ENCODE peak calls at places on chromosome 15, in four cellular contexts. V is choroid plexus epithelial cell, Q is lower lobe of right lung, L is neural crest cell. I is an unnamed sample.

GRCh38 chr15:94582368-94582767 is 351.0 kb downstream of the MCTP2 start:
- DNase-seq in V (peak), Q (no peak), L (peak), I (no peak)

GRCh38 chr15:99441871-99442267 is 123.9 kb upstream of the MEF2A start:
- DNase-seq in L (no peak), Q (no peak), V (no peak), I (no peak)

GRCh38 chr15:78072080-78072892 is 5.2 kb downstream of the TBC1D2B start:
- DNase-seq in V (peak), Q (no peak), L (no peak), I (peak)

GRCh38 chr15:75063889-75064288 is 40.5 kb downstream of the PPCDC start:
- DNase-seq in V (no peak), L (no peak), Q (no peak), I (no peak)

GRCh38 chr15:68330911-68331310 is 53.4 kb downstream of the FEM1B start:
- DNase-seq in L (no peak), V (no peak), Q (no peak), I (peak)

GRCh38 chr15:91548588-91548987 is 304.9 kb upstream of the SLCO3A1 start:
- DNase-seq in V (no peak), L (no peak), Q (no peak), I (peak)

GRCh38 chr15:77702211-77702957 is 69.7 kb upstream of the LINGO1 start:
- DNase-seq in L (peak), V (peak), Q (no peak), I (peak)

GRCh38 chr15:71111950-71112349 is 3.3 kb upstream of the THSD4 start:
- DNase-seq in L (no peak), V (no peak), Q (no peak), I (no peak)

GRCh38 chr15:94584833-94585244 is 353.5 kb downstream of the MCTP2 start:
- DNase-seq in Q (no peak), L (no peak), V (peak), I (peak)

GRCh38 chr15:95663156-95663831 is 667.2 kb upstream of the NR2F2 start:
- DNase-seq in L (no peak), V (peak), Q (no peak), I (peak)

GRCh38 chr15:66036859-66037258 is 167.6 kb downstream of the RAB11A start:
- DNase-seq in Q (no peak), L (no peak), V (no peak), I (no peak)

GRCh38 chr15:60407406-60407805 is 9.6 kb upstream of the ANXA2 start:
- DNase-seq in L (no peak), V (peak), Q (no peak), I (peak)

GRCh38 chr15:67520276-67520975 is 505 bp upstream of the C15orf61 start:
- DNase-seq in L (no peak), Q (no peak), V (peak), I (peak)

GRCh38 chr15:57743424-57743823 is 36.9 kb downstream of the POLR2M start:
- DNase-seq in L (no peak), Q (no peak), V (peak), I (no peak)

GRCh38 chr15:72365844-72366243 is 10.0 kb downstream of the HEXA start:
- DNase-seq in V (no peak), L (no peak), Q (no peak), I (no peak)

GRCh38 chr15:43105077-43105769 is 615 bp downstream of the UBR1 start:
- DNase-seq in L (no peak), Q (no peak), V (no peak), I (no peak)

GRCh38 chr15:75904241-75904631 is 558 bp downstream of the FBXO22 start:
- DNase-seq in L (no peak), Q (peak), V (peak), I (peak)

GRCh38 chr15:96583671-96584070 is 253.2 kb downstream of the NR2F2 start:
- DNase-seq in V (no peak), L (no peak), Q (no peak), I (no peak)

GRCh38 chr15:95495033-95495541 is 835.4 kb upstream of the NR2F2 start:
- DNase-seq in V (no peak), Q (no peak), L (no peak), I (peak)

GRCh38 chr15:98954411-98954810 is 53.2 kb downstream of the PGPEP1L start:
- DNase-seq in Q (no peak), V (peak), L (no peak), I (peak)

GRCh38 chr15:52790166-52790708 is at the start of gene ONECUT1:
- DNase-seq in V (peak), Q (peak), L (peak), I (peak)

GRCh38 chr15:83605595-83605994 is 48.3 kb upstream of the ADAMTSL3 start:
- DNase-seq in Q (no peak), V (no peak), L (no peak), I (no peak)

GRCh38 chr15:88982946-88983342 is 69.8 kb upstream of the MFGE8 start:
- DNase-seq in L (no peak), V (no peak), Q (no peak), I (no peak)

GRCh38 chr15:63473007-63473748 is 31.2 kb upstream of the USP3 start:
- DNase-seq in Q (no peak), V (no peak), L (no peak), I (no peak)

GRCh38 chr15:52112203-52112750 is 298 bp downstream of the BCL2L10 start:
- DNase-seq in V (no peak), L (no peak), Q (peak), I (peak)

GRCh38 chr15:85752591-85752990 is 42.1 kb downstream of the KLHL25 start:
- DNase-seq in L (no peak), Q (peak), V (no peak), I (peak)

GRCh38 chr15:74950078-74951000 is 6.2 kb downstream of the RPP25 start:
- DNase-seq in L (peak), V (peak), Q (no peak), I (peak)

GRCh38 chr15:99132584-99133287 is 27.9 kb downstream of the SYNM start:
- DNase-seq in V (no peak), L (no peak), Q (no peak), I (no peak)

GRCh38 chr15:74320358-74321247 is 46.8 kb downstream of the CYP11A1 start:
- DNase-seq in L (peak), V (peak), Q (no peak), I (peak)

GRCh38 chr15:85757939-85758654 is 36.6 kb downstream of the KLHL25 start:
- DNase-seq in Q (no peak), V (no peak), L (no peak), I (no peak)

GRCh38 chr15:70528270-70528706 is 235.1 kb downstream of the UACA start:
- DNase-seq in L (no peak), Q (no peak), V (peak), I (peak)

GRCh38 chr15:67882487-67883227 is 42.8 kb upstream of the RNU6-1 start:
- DNase-seq in Q (no peak), V (peak), L (no peak), I (no peak)

GRCh38 chr15:31362121-31362520 is 35.5 kb downstream of the KLF13 start:
- DNase-seq in V (no peak), Q (no peak), L (no peak), I (no peak)

GRCh38 chr15:75672646-75673425 is 25.1 kb downstream of the SNX33 start:
- DNase-seq in Q (no peak), V (peak), L (no peak), I (peak)

GRCh38 chr15:51004103-51004536 is 90.6 kb downstream of the TNFAIP8L3 start:
- DNase-seq in L (no peak), Q (no peak), V (peak), I (no peak)

GRCh38 chr15:50884583-50884982 is 23.9 kb upstream of the AP4E1 start:
- DNase-seq in L (no peak), V (peak), Q (no peak), I (peak)